ENCODE peak calls at places on chromosome 3, in six cellular contexts. One of them, this sample, is unnamed.

GRCh38 chr3:28586325-28586724 is 237.7 kb upstream of the AZI2 start:
- DNase-seq in stomach: no peak
- DNase-seq in Caco-2: no peak
- DNase-seq in right atrium auricular region: no peak
- DNase-seq in colonic mucosa: no peak
- DNase-seq in fibroblast of lung: no peak
- DNase-seq in this sample: no peak

GRCh38 chr3:152019516-152019915 is 146.1 kb downstream of the SUCNR1 start:
- DNase-seq in fibroblast of lung: no peak
- DNase-seq in colonic mucosa: no peak
- DNase-seq in stomach: no peak
- DNase-seq in Caco-2: no peak
- DNase-seq in right atrium auricular region: no peak
- DNase-seq in this sample: no peak

GRCh38 chr3:50164056-50164455 is 8.9 kb downstream of the SEMA3F start:
- DNase-seq in colonic mucosa: peak; percentile 77
- DNase-seq in stomach: peak; percentile 92
- DNase-seq in Caco-2: no peak
- DNase-seq in fibroblast of lung: peak; percentile 96
- DNase-seq in right atrium auricular region: peak; percentile 82
- DNase-seq in this sample: peak; percentile 98

GRCh38 chr3:4748701-4749378 is 230.4 kb upstream of the BHLHE40 start:
- DNase-seq in fibroblast of lung: no peak
- DNase-seq in right atrium auricular region: no peak
- DNase-seq in stomach: no peak
- DNase-seq in colonic mucosa: no peak
- DNase-seq in Caco-2: no peak
- DNase-seq in this sample: no peak

GRCh38 chr3:13123765-13124164 is 50.5 kb upstream of the IQSEC1 start:
- DNase-seq in stomach: no peak
- DNase-seq in right atrium auricular region: no peak
- DNase-seq in fibroblast of lung: no peak
- DNase-seq in colonic mucosa: no peak
- DNase-seq in Caco-2: no peak
- DNase-seq in this sample: no peak

GRCh38 chr3:41523897-41524296 is 324.6 kb downstream of the CTNNB1 start:
- DNase-seq in right atrium auricular region: no peak
- DNase-seq in fibroblast of lung: no peak
- DNase-seq in colonic mucosa: no peak
- DNase-seq in stomach: no peak
- DNase-seq in Caco-2: no peak
- DNase-seq in this sample: no peak

GRCh38 chr3:48532271-48532973 is 24.2 kb downstream of the PFKFB4 start:
- DNase-seq in fibroblast of lung: no peak
- DNase-seq in colonic mucosa: no peak
- DNase-seq in stomach: no peak
- DNase-seq in right atrium auricular region: no peak
- DNase-seq in Caco-2: no peak
- DNase-seq in this sample: no peak

GRCh38 chr3:72287941-72288340 is 503.0 kb upstream of the PROK2 start:
- DNase-seq in colonic mucosa: no peak
- DNase-seq in stomach: no peak
- DNase-seq in fibroblast of lung: no peak
- DNase-seq in right atrium auricular region: no peak
- DNase-seq in Caco-2: no peak
- DNase-seq in this sample: no peak

GRCh38 chr3:65596511-65597224 is 442.1 kb downstream of the MAGI1 start:
- DNase-seq in fibroblast of lung: no peak
- DNase-seq in stomach: no peak
- DNase-seq in right atrium auricular region: no peak
- DNase-seq in colonic mucosa: no peak
- DNase-seq in Caco-2: no peak
- DNase-seq in this sample: no peak

GRCh38 chr3:14216257-14217048 is 37.8 kb downstream of the LSM3 start:
- DNase-seq in right atrium auricular region: no peak
- DNase-seq in stomach: no peak
- DNase-seq in colonic mucosa: peak; percentile 15
- DNase-seq in fibroblast of lung: peak; percentile 76
- DNase-seq in Caco-2: no peak
- DNase-seq in this sample: no peak

GRCh38 chr3:10930641-10931040 is 61.9 kb upstream of the SLC6A1 start:
- DNase-seq in stomach: peak; percentile 11
- DNase-seq in fibroblast of lung: no peak
- DNase-seq in Caco-2: no peak
- DNase-seq in colonic mucosa: no peak
- DNase-seq in right atrium auricular region: no peak
- DNase-seq in this sample: no peak

DNA sequence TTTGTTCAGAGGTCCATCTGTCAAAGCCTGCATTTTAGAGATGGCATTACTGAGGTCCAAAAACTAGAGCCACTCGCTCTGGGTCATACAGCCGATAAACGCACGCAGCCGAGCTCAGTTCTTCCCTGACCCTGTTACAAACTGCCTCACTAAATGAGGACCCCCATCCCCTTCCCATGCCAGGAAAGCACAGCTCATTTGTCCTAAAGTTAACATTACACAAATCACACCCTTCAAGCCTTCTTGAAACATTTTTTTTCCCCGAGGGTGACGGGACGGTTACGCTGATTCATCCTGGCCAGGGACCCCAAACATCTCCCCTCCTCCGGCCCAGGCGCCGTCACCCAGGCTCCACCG is 832 bp upstream of the CMTM8 start:
- DNase-seq in right atrium auricular region: no peak
- DNase-seq in Caco-2: no peak
- DNase-seq in stomach: no peak
- DNase-seq in fibroblast of lung: no peak
- DNase-seq in colonic mucosa: no peak
- DNase-seq in this sample: no peak
- H3K4me3 ChIP-seq in right atrium auricular region: peak overlapping the region; percentile 67
- H3K4me3 ChIP-seq in Caco-2: peak overlapping the region; percentile 87
- H3K4me3 ChIP-seq in stomach: peak overlapping the region; percentile 70
- H3K4me3 ChIP-seq in fibroblast of lung: no peak overlapping the region
- H3K4me3 ChIP-seq in colonic mucosa: peak overlapping the region; percentile 75
- H3K4me3 ChIP-seq in this sample: no peak overlapping the region

GRCh38 chr3:171789759-171790505 is 20.4 kb downstream of the PLD1 start:
- DNase-seq in Caco-2: no peak
- DNase-seq in fibroblast of lung: no peak
- DNase-seq in right atrium auricular region: no peak
- DNase-seq in stomach: no peak
- DNase-seq in colonic mucosa: no peak
- DNase-seq in this sample: no peak

GRCh38 chr3:171790898-171791694 is 19.2 kb downstream of the PLD1 start:
- DNase-seq in right atrium auricular region: no peak
- DNase-seq in colonic mucosa: no peak
- DNase-seq in Caco-2: no peak
- DNase-seq in stomach: no peak
- DNase-seq in fibroblast of lung: peak; percentile 62
- DNase-seq in this sample: peak; percentile 72

GRCh38 chr3:171786997-171787396 is 23.3 kb downstream of the PLD1 start:
- DNase-seq in right atrium auricular region: no peak
- DNase-seq in colonic mucosa: no peak
- DNase-seq in stomach: no peak
- DNase-seq in fibroblast of lung: no peak
- DNase-seq in Caco-2: no peak
- DNase-seq in this sample: no peak

GRCh38 chr3:171790574-171790897 is 19.7 kb downstream of the PLD1 start:
- DNase-seq in stomach: no peak
- DNase-seq in right atrium auricular region: no peak
- DNase-seq in Caco-2: no peak
- DNase-seq in colonic mucosa: no peak
- DNase-seq in fibroblast of lung: no peak
- DNase-seq in this sample: no peak

GRCh38 chr3:171788546-171789351 is 21.5 kb downstream of the PLD1 start:
- DNase-seq in Caco-2: peak; percentile 14
- DNase-seq in fibroblast of lung: peak; percentile 80
- DNase-seq in stomach: no peak
- DNase-seq in colonic mucosa: no peak
- DNase-seq in right atrium auricular region: no peak
- DNase-seq in this sample: peak; percentile 96
- TF ChIP-seq CTCF in Caco-2: peak; percentile 11
- TF ChIP-seq CTCF in fibroblast of lung: no peak
- TF ChIP-seq CTCF in stomach: no peak
- TF ChIP-seq CTCF in colonic mucosa: no peak
- TF ChIP-seq CTCF in right atrium auricular region: no peak
- TF ChIP-seq CTCF in this sample: no peak

DNA sequence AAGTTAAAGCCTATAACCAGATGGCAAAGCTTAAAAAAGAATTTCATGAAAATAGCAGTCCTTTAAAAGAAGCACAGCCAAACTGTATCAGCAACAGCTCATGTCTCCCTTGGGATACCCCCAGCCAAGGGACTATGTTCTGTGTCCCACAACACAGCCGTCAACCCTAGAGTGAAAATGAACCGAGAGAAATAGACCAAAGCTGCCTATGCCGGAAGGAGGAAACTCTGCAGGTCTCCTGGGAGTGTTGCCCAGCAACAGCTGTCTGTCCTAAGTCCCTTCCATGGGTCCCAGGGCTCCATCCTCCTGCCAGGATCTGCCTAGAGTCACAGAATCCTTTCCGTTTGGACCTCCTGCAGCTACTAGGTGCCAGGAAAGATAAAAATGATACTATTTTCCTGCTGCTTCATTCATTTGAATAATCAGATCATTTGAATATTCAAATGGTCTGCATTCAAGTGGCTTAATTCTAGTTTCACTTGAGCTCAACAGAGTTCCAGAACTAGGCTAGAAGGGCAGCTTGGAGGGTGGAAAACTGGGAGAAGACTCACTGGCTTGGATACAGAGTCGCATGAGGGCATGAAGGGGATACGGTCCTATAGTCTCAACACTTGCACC is 53.1 kb downstream of the TRANK1 start:
- DNase-seq in stomach: no peak
- DNase-seq in colonic mucosa: no peak
- DNase-seq in right atrium auricular region: no peak
- DNase-seq in fibroblast of lung: no peak
- DNase-seq in Caco-2: no peak
- DNase-seq in this sample: no peak
- H3K4me3 ChIP-seq in stomach: no peak overlapping the region
- H3K4me3 ChIP-seq in colonic mucosa: no peak overlapping the region
- H3K4me3 ChIP-seq in right atrium auricular region: no peak overlapping the region
- H3K4me3 ChIP-seq in fibroblast of lung: no peak overlapping the region
- H3K4me3 ChIP-seq in Caco-2: no peak overlapping the region
- H3K4me3 ChIP-seq in this sample: no peak overlapping the region

GRCh38 chr3:150770662-150771061 is 7.7 kb upstream of the SIAH2 start:
- DNase-seq in stomach: no peak
- DNase-seq in Caco-2: no peak
- DNase-seq in colonic mucosa: no peak
- DNase-seq in right atrium auricular region: no peak
- DNase-seq in fibroblast of lung: no peak
- DNase-seq in this sample: no peak
- TF ChIP-seq CTCF in stomach: no peak
- TF ChIP-seq CTCF in Caco-2: no peak
- TF ChIP-seq CTCF in colonic mucosa: no peak
- TF ChIP-seq CTCF in right atrium auricular region: no peak
- TF ChIP-seq CTCF in fibroblast of lung: no peak
- TF ChIP-seq CTCF in this sample: no peak

GRCh38 chr3:139935071-139935865 is at the start of gene CLSTN2:
- DNase-seq in right atrium auricular region: peak; percentile 79
- DNase-seq in stomach: peak; percentile 38
- DNase-seq in Caco-2: peak; percentile 81
- DNase-seq in colonic mucosa: peak; percentile 45
- DNase-seq in fibroblast of lung: peak; percentile 9
- DNase-seq in this sample: peak; percentile 4
- H3K4me3 ChIP-seq in right atrium auricular region: peak within 1 kb of the TSS; percentile 46
- H3K4me3 ChIP-seq in stomach: peak within 1 kb of the TSS; percentile 44
- H3K4me3 ChIP-seq in Caco-2: peak within 1 kb of the TSS; percentile 55
- H3K4me3 ChIP-seq in colonic mucosa: peak within 1 kb of the TSS; percentile 23
- H3K4me3 ChIP-seq in fibroblast of lung: peak within 1 kb of the TSS; percentile 20
- H3K4me3 ChIP-seq in this sample: peak within 1 kb of the TSS; percentile 44